ENCODE peak calls at places on chromosome 7, in eight cellular contexts. F is activated CD8-positive, alpha-beta T cell treated with anti-CD3 and anti-CD28 coated beads for 36 hours; L is stomach; G is AG09309; N is adrenal gland; M is gastrocnemius medialis; Q is mammary epithelial cell; P is fibroblast of lung. T is an unnamed sample.

GRCh38 chr7:126840869-126841268 is 411.9 kb downstream of the GRM8 start:
- DNase-seq in Q (no peak), L (no peak), P (no peak), M (no peak), F (no peak), G (no peak), N (no peak), T (no peak)

GRCh38 chr7:98619450-98620321 is 2.6 kb downstream of the NPTX2 start:
- DNase-seq in L (peak), N (peak), Q (peak), G (peak), F (no peak), P (no peak), M (peak), T (no peak)

GRCh38 chr7:20794676-20795075 is 8.0 kb upstream of the SP8 start:
- DNase-seq in M (no peak), P (no peak), G (no peak), Q (no peak), N (no peak), L (no peak), F (no peak), T (no peak)

GRCh38 chr7:139857791-139858190 is 28.7 kb downstream of the TBXAS1 start:
- DNase-seq in N (no peak), G (no peak), P (no peak), L (no peak), F (no peak), Q (no peak), M (no peak), T (no peak)

GRCh38 chr7:157855452-157856213 is 518.8 kb downstream of the DNAJB6 start:
- DNase-seq in G (no peak), F (no peak), M (no peak), N (no peak), Q (no peak), P (no peak), L (no peak), T (no peak)

GRCh38 chr7:37052673-37053072 is 328.4 kb upstream of the AOAH start:
- DNase-seq in P (peak), N (peak), Q (peak), G (no peak), L (no peak), M (no peak), F (peak), T (no peak)

GRCh38 chr7:2019693-2020511 is 212.8 kb downstream of the MAD1L1 start:
- DNase-seq in M (peak), F (peak), P (peak), L (no peak), Q (no peak), N (peak), G (peak), T (peak)

GRCh38 chr7:66279912-66280311 is 74.8 kb downstream of the TPST1 start:
- DNase-seq in M (no peak), N (no peak), L (no peak), P (no peak), Q (no peak), F (no peak), G (no peak), T (no peak)

GRCh38 chr7:27064169-27064568 is 31.6 kb downstream of the HOXA1 start:
- DNase-seq in F (no peak), L (no peak), G (no peak), N (no peak), P (peak), M (no peak), Q (no peak), T (no peak)

GRCh38 chr7:55191161-55191925 is 172.5 kb downstream of the EGFR start:
- DNase-seq in N (no peak), L (no peak), G (no peak), P (no peak), Q (no peak), M (no peak), F (no peak), T (no peak)

GRCh38 chr7:2818653-2819052 is 25.5 kb downstream of the GNA12 start:
- DNase-seq in L (no peak), P (no peak), N (no peak), G (no peak), Q (no peak), F (no peak), M (no peak), T (no peak)

GRCh38 chr7:2196381-2197378 is 36.1 kb downstream of the MAD1L1 start:
- DNase-seq in L (peak), G (no peak), N (peak), F (peak), M (peak), Q (no peak), P (no peak), T (no peak)

GRCh38 chr7:93245525-93246432 is 13.6 kb downstream of the VPS50 start:
- DNase-seq in L (no peak), M (no peak), P (peak), Q (peak), G (peak), N (no peak), F (no peak), T (no peak)

GRCh38 chr7:125136755-125137547 is 207.3 kb upstream of the POT1 start:
- DNase-seq in N (no peak), L (no peak), P (peak), M (no peak), F (no peak), G (no peak), Q (peak), T (no peak)

GRCh38 chr7:64888901-64889685 is 14.0 kb upstream of the ZNF273 start:
- DNase-seq in Q (no peak), G (no peak), N (no peak), M (no peak), F (peak), P (peak), L (peak), T (no peak)

GRCh38 chr7:137151056-137151731 is 192.3 kb downstream of the PTN start:
- DNase-seq in Q (peak), N (no peak), G (no peak), F (no peak), L (no peak), P (peak), M (no peak), T (no peak)

GRCh38 chr7:106277976-106278375 is 6.8 kb downstream of the NAMPT start:
- DNase-seq in F (no peak), G (no peak), Q (no peak), M (no peak), L (no peak), N (no peak), P (no peak), T (no peak)

GRCh38 chr7:117132385-117133120 is 179.3 kb downstream of the ST7 start:
- DNase-seq in Q (peak), G (peak), F (no peak), M (no peak), N (no peak), P (peak), L (no peak), T (peak)

GRCh38 chr7:87926581-87927461 is 7.2 kb upstream of the ADAM22 start:
- DNase-seq in N (no peak), P (no peak), Q (peak), G (no peak), F (peak), L (no peak), M (no peak), T (no peak)

DNA sequence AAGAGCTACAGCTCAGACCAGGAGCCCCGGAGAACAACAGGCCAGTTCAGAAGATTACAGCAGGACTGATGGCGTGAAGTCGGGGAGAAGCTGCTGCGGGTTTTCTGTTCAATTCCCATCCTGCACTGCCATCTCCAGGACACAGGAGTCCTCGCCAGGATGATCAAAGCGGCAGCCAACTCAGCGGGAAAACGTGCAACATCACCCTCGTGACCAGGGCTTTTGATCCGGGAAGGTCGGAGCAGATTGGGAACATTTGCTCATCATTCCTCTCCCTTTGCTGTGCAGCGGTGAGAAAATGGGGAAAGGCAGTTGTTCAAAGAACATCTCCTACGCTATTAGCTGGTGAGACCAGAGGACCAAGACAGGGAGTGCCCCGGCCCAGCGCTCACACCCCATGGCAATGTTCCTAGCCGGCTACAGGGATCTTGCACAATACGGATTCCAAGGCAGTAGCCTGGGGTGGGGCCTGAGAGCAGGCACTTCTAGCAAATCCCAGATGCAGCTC is 50.4 kb upstream of the FOXK1 start:
- DNase-seq in M (peak), P (peak), N (peak), F (no peak), Q (peak), G (peak), L (peak), T (peak)
- TF ChIP-seq CTCF in M (peak), P (peak), N (peak), F (no peak), Q (peak), G (peak), L (peak), T (peak)

DNA sequence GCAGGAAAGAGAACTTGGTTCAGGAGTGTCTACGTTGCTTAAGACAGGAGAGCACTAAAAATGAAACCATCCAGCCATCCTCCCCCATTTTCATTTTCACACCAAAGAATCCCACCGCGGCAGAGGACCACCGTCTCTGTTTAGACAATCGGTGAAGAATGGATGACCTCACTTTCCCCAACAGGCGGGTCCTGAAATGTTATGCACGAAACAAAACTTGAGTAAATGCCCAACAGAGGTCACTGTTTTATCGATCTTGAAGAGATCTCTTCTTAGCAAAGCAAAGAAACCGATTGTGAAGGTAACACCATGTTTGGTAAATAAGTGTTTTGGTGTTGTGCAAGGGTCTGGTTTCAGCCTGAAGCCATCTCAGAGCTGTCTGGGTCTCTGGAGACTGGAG is 1.4 kb upstream of the IL6 start:
- DNase-seq in G (no peak), P (peak), M (no peak), Q (no peak), N (no peak), L (no peak), F (no peak), T (no peak)
- TF ChIP-seq CTCF in G (no peak), P (no peak), M (no peak), Q (no peak), N (no peak), L (no peak), F (no peak), T (no peak)

GRCh38 chr7:32942783-32943653 is 14.2 kb upstream of the FKBP9 start:
- DNase-seq in F (peak), N (peak), Q (peak), M (peak), G (no peak), P (peak), L (peak), T (peak)
- TF ChIP-seq CTCF in F (peak), N (peak), Q (peak), M (peak), G (peak), P (peak), L (no peak), T (peak)

DNA sequence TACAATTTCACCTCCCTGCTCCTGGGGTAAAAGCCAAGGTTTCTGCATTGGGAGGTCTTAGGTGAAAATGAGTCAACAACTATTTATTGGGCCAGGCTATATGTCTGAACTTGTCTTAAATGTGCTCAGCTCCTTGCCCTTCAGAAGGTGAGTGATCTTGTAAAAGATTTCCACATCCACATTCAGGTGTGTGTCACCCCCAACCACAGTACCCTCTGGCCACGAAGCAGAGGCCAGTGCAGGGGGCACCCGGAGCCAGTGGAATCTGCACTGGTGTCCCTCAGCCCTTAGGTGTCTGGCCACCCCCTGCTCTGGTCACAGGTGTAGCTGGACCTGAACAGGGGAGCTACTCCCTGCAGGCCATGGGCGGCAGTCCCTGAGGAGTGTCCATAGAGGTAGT is 198.5 kb downstream of the PAXIP1 start:
- DNase-seq in L (no peak), Q (peak), G (no peak), N (no peak), P (no peak), M (no peak), F (no peak), T (no peak)
- TF ChIP-seq CTCF in L (no peak), Q (no peak), G (no peak), N (no peak), P (no peak), M (no peak), F (no peak), T (no peak)

T was measured in AG09319.